ENCODE peak calls at places on chromosomes 13 and 19, in nine cellular contexts. One of them, this sample, is unnamed.

GRCh38 chr19:19750131-19750841 is 17.4 kb upstream of the ZNF14 start:
- DNase-seq in H54: no peak
- DNase-seq in NCI-H2081 treated with DMSO at 0.1 percent for 48 hours: no peak
- DNase-seq in right lobe of liver: peak; percentile 35
- DNase-seq in cerebellum: no peak
- DNase-seq in T-helper 17 cell: no peak
- DNase-seq in nephron progenitor cell: no peak
- DNase-seq in left lung: no peak
- DNase-seq in activated CD8-positive, alpha-beta T cell treated with anti-CD3 and anti-CD28 coated beads for 36 hours: no peak
- DNase-seq in this sample: no peak

GRCh38 chr13:112057736-112058518 is 9.0 kb upstream of the SOX1 start:
- DNase-seq in nephron progenitor cell: no peak
- DNase-seq in left lung: no peak
- DNase-seq in T-helper 17 cell: no peak
- DNase-seq in cerebellum: no peak
- DNase-seq in NCI-H2081 treated with DMSO at 0.1 percent for 48 hours: no peak
- DNase-seq in activated CD8-positive, alpha-beta T cell treated with anti-CD3 and anti-CD28 coated beads for 36 hours: no peak
- DNase-seq in right lobe of liver: no peak
- DNase-seq in H54: no peak
- DNase-seq in this sample: no peak

GRCh38 chr13:103757361-103757760 is 691.1 kb upstream of the SLC10A2 start:
- DNase-seq in cerebellum: no peak
- DNase-seq in activated CD8-positive, alpha-beta T cell treated with anti-CD3 and anti-CD28 coated beads for 36 hours: no peak
- DNase-seq in H54: no peak
- DNase-seq in T-helper 17 cell: no peak
- DNase-seq in left lung: no peak
- DNase-seq in nephron progenitor cell: no peak
- DNase-seq in NCI-H2081 treated with DMSO at 0.1 percent for 48 hours: no peak
- DNase-seq in right lobe of liver: no peak
- DNase-seq in this sample: no peak

GRCh38 chr13:26558074-26558805 is 757 bp downstream of the WASF3 start:
- DNase-seq in activated CD8-positive, alpha-beta T cell treated with anti-CD3 and anti-CD28 coated beads for 36 hours: no peak
- DNase-seq in right lobe of liver: no peak
- DNase-seq in cerebellum: peak; percentile 28
- DNase-seq in H54: no peak
- DNase-seq in T-helper 17 cell: no peak
- DNase-seq in left lung: no peak
- DNase-seq in NCI-H2081 treated with DMSO at 0.1 percent for 48 hours: no peak
- DNase-seq in nephron progenitor cell: peak; percentile 46
- DNase-seq in this sample: peak; percentile 34

GRCh38 chr13:50511877-50512332 is 331.6 kb downstream of the DLEU7 start:
- DNase-seq in cerebellum: no peak
- DNase-seq in activated CD8-positive, alpha-beta T cell treated with anti-CD3 and anti-CD28 coated beads for 36 hours: no peak
- DNase-seq in H54: no peak
- DNase-seq in NCI-H2081 treated with DMSO at 0.1 percent for 48 hours: no peak
- DNase-seq in nephron progenitor cell: no peak
- DNase-seq in left lung: no peak
- DNase-seq in right lobe of liver: no peak
- DNase-seq in T-helper 17 cell: no peak
- DNase-seq in this sample: no peak

GRCh38 chr13:59750860-59751259 is 412.9 kb downstream of the DIAPH3 start:
- DNase-seq in cerebellum: peak; percentile 57
- DNase-seq in right lobe of liver: no peak
- DNase-seq in NCI-H2081 treated with DMSO at 0.1 percent for 48 hours: no peak
- DNase-seq in T-helper 17 cell: no peak
- DNase-seq in left lung: no peak
- DNase-seq in H54: no peak
- DNase-seq in nephron progenitor cell: peak; percentile 59
- DNase-seq in activated CD8-positive, alpha-beta T cell treated with anti-CD3 and anti-CD28 coated beads for 36 hours: no peak
- DNase-seq in this sample: peak; percentile 72

GRCh38 chr13:106610511-106610910 is 42.6 kb upstream of the ARGLU1 start:
- DNase-seq in cerebellum: no peak
- DNase-seq in NCI-H2081 treated with DMSO at 0.1 percent for 48 hours: no peak
- DNase-seq in nephron progenitor cell: no peak
- DNase-seq in activated CD8-positive, alpha-beta T cell treated with anti-CD3 and anti-CD28 coated beads for 36 hours: no peak
- DNase-seq in H54: peak; percentile 24
- DNase-seq in right lobe of liver: no peak
- DNase-seq in left lung: no peak
- DNase-seq in T-helper 17 cell: no peak
- DNase-seq in this sample: peak; percentile 19

GRCh38 chr13:111484129-111484925 is 163.9 kb downstream of the TEX29 start:
- DNase-seq in T-helper 17 cell: no peak
- DNase-seq in nephron progenitor cell: no peak
- DNase-seq in H54: no peak
- DNase-seq in NCI-H2081 treated with DMSO at 0.1 percent for 48 hours: no peak
- DNase-seq in cerebellum: no peak
- DNase-seq in right lobe of liver: no peak
- DNase-seq in left lung: no peak
- DNase-seq in activated CD8-positive, alpha-beta T cell treated with anti-CD3 and anti-CD28 coated beads for 36 hours: no peak
- DNase-seq in this sample: no peak

GRCh38 chr19:48913114-48913513 is 13.0 kb downstream of the NUCB1 start:
- DNase-seq in left lung: no peak
- DNase-seq in T-helper 17 cell: no peak
- DNase-seq in right lobe of liver: no peak
- DNase-seq in cerebellum: no peak
- DNase-seq in NCI-H2081 treated with DMSO at 0.1 percent for 48 hours: no peak
- DNase-seq in nephron progenitor cell: no peak
- DNase-seq in activated CD8-positive, alpha-beta T cell treated with anti-CD3 and anti-CD28 coated beads for 36 hours: peak; percentile 47
- DNase-seq in H54: no peak
- DNase-seq in this sample: no peak

GRCh38 chr19:58277748-58278147 is 1.0 kb upstream of the ZNF8 start:
- DNase-seq in cerebellum: no peak
- DNase-seq in left lung: no peak
- DNase-seq in T-helper 17 cell: no peak
- DNase-seq in NCI-H2081 treated with DMSO at 0.1 percent for 48 hours: no peak
- DNase-seq in H54: no peak
- DNase-seq in nephron progenitor cell: no peak
- DNase-seq in activated CD8-positive, alpha-beta T cell treated with anti-CD3 and anti-CD28 coated beads for 36 hours: no peak
- DNase-seq in right lobe of liver: no peak
- DNase-seq in this sample: no peak

GRCh38 chr13:28117689-28118377 is 17.5 kb upstream of the FLT3 start:
- DNase-seq in nephron progenitor cell: no peak
- DNase-seq in NCI-H2081 treated with DMSO at 0.1 percent for 48 hours: no peak
- DNase-seq in activated CD8-positive, alpha-beta T cell treated with anti-CD3 and anti-CD28 coated beads for 36 hours: no peak
- DNase-seq in H54: no peak
- DNase-seq in T-helper 17 cell: no peak
- DNase-seq in cerebellum: peak; percentile 79
- DNase-seq in left lung: peak; percentile 39
- DNase-seq in right lobe of liver: peak; percentile 60
- DNase-seq in this sample: no peak

This sample was measured in mesenchymal stem cell.